ENCODE peak calls at places on chromosomes 3 and 15, in seven cellular contexts. O, F, K, A, N, X and V are unnamed samples.

GRCh38 chr3:172751188-172751571 is 654 bp downstream of the ECT2 start:
- DNase-seq in A (no peak), N (no peak), K (peak), X (no peak), O (no peak), F (no peak), V (no peak)

GRCh38 chr3:14458434-14459280 is 56.3 kb downstream of the SLC6A6 start:
- DNase-seq in K (no peak), F (no peak), O (no peak), N (no peak), X (no peak), A (no peak), V (no peak)

GRCh38 chr15:89662893-89663673 is 7.8 kb upstream of the KIF7 start:
- DNase-seq in X (peak), N (no peak), K (peak), F (no peak), O (peak), A (no peak), V (peak)

GRCh38 chr3:46921041-46921440 is 43.5 kb downstream of the PTH1R start:
- DNase-seq in X (no peak), F (no peak), K (no peak), A (no peak), N (no peak), O (no peak), V (no peak)

GRCh38 chr3:52835766-52836470 is 1.1 kb upstream of the MUSTN1 start:
- DNase-seq in F (no peak), O (no peak), A (no peak), N (no peak), X (no peak), K (no peak), V (no peak)

GRCh38 chr3:138187296-138188012 is at the start of gene ARMC8:
- DNase-seq in A (peak), F (peak), X (peak), K (no peak), N (peak), O (peak), V (peak)

GRCh38 chr3:39941941-39942340 is 132.5 kb downstream of the MYRIP start:
- DNase-seq in F (no peak), N (no peak), O (no peak), A (no peak), K (no peak), X (no peak), V (no peak)

GRCh38 chr3:172528677-172529076 is 5.4 kb upstream of the TNFSF10 start:
- DNase-seq in K (no peak), X (no peak), F (no peak), O (no peak), N (no peak), A (no peak), V (no peak)

GRCh38 chr15:92009162-92009561 is 155.7 kb downstream of the SLCO3A1 start:
- DNase-seq in X (no peak), A (no peak), O (no peak), K (no peak), N (no peak), F (peak), V (no peak)

GRCh38 chr3:188947983-188948657 is 223.7 kb upstream of the TPRG1 start:
- DNase-seq in K (no peak), O (peak), F (no peak), A (peak), N (peak), X (peak), V (peak)

GRCh38 chr3:146283796-146284485 is 33.0 kb upstream of the PLSCR4 start:
- DNase-seq in F (no peak), X (no peak), A (no peak), O (no peak), N (no peak), K (no peak), V (no peak)

GRCh38 chr15:52348056-52348745 is 52.6 kb upstream of the MYO5C start:
- DNase-seq in N (no peak), X (peak), O (no peak), K (peak), A (no peak), F (no peak), V (no peak)

GRCh38 chr3:152175576-152175883 is 93.2 kb upstream of the MBNL1 start:
- DNase-seq in F (no peak), N (no peak), O (peak), A (no peak), X (peak), K (peak), V (no peak)